ENCODE peak calls at places on chromosomes 16 and 17, in six cellular contexts. D is heart left ventricle; Y is mammary epithelial cell; C is CD8-positive, alpha-beta T cell; R is CD4-positive, CD25-positive, alpha-beta regulatory T cell; I is HAP-1. M is an unnamed sample. For H3K36me3 and H3K27me3, the result is how much of the 10 kb centered on the place peaks cover.

GRCh38 chr16:88570691-88571092 is 489 bp downstream of the ZC3H18 start:
- DNase-seq in I (no peak), C (peak), Y (peak), R (peak), D (no peak), M (no peak)

GRCh38 chr16:71338193-71338592 is 20.3 kb upstream of the CALB2 start:
- DNase-seq in I (no peak), Y (peak), C (no peak), R (no peak), D (no peak), M (no peak)

GRCh38 chr17:79114455-79115301 is 40.1 kb downstream of the ENGASE start:
- DNase-seq in R (no peak), Y (peak), C (no peak), D (peak), I (no peak), M (peak)

GRCh38 chr17:65198653-65199382 is 61.6 kb downstream of the RGS9 start:
- DNase-seq in C (no peak), R (no peak), I (peak), D (no peak), Y (peak), M (no peak)

GRCh38 chr16:86364653-86365380 is 145.5 kb upstream of the FOXF1 start:
- DNase-seq in D (no peak), Y (no peak), C (no peak), R (no peak), I (no peak), M (no peak)

GRCh38 chr16:28067604-28068382 is 4.3 kb upstream of the GSG1L start:
- DNase-seq in D (no peak), C (no peak), I (no peak), Y (no peak), R (no peak), M (no peak)

GRCh38 chr17:7834554-7834890 is 505 bp downstream of the KDM6B start:
- DNase-seq in Y (peak), D (peak), C (peak), I (no peak), R (peak), M (peak)

GRCh38 chr16:67150833-67151396 is at the start of gene B3GNT9:
- DNase-seq in Y (no peak), C (no peak), R (no peak), I (no peak), D (peak), M (peak)

GRCh38 chr16:51374346-51374745 is 223.3 kb upstream of the SALL1 start:
- DNase-seq in I (no peak), R (no peak), C (no peak), Y (peak), D (no peak), M (no peak)

GRCh38 chr16:85808926-85809325 is 9.4 kb downstream of the COX4I1 start:
- DNase-seq in R (no peak), D (no peak), C (no peak), Y (no peak), I (no peak), M (no peak)

GRCh38 chr17:13435230-13435629 is 166.5 kb downstream of the HS3ST3A1 start:
- DNase-seq in R (no peak), D (no peak), Y (no peak), I (no peak), C (no peak), M (no peak)

GRCh38 chr17:77709594-77709993 is 248.9 kb upstream of the TNRC6C start:
- DNase-seq in D (no peak), I (no peak), Y (no peak), C (no peak), R (no peak), M (no peak)

GRCh38 chr16:69397821-69398521 is 12.2 kb upstream of the TERF2 start:
- DNase-seq in Y (peak), D (peak), R (no peak), C (no peak), I (peak), M (no peak)

DNA sequence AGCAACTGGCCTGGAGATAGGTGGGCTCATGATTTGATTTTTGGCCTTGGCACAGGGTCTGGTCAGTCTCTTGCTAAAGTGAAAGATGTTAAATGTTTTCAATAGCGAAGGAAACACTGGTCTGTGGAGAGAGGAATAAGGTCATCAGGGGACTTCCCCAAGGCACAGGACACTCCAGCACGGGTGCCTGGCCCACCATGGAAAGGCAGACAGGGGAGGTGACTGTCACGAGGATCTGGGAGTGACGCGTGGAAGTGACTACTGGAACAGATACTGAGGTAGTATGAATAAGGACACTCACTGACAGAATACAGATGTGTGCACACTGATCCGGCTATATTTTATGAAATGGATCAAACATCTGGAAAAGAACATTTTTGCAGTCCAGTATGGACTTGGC is 16.7 kb upstream of the ICAM2 start:
- DNase-seq in Y (no peak), C (no peak), I (no peak), R (no peak), D (no peak), M (no peak)
- H3K36me3 ChIP-seq in Y (under half), C (under half), I (under half), R (under half), D (under half), M (under half)

GRCh38 chr17:42754782-42755181 is 6.2 kb upstream of the RAMP2 start:
- DNase-seq in C (no peak), Y (peak), D (peak), R (no peak), I (no peak), M (peak)
- H3K27me3 ChIP-seq in C (under half), Y (under half), D (under half), R (under half), I (under half), M (under half)

GRCh38 chr17:51013322-51013721 is 107.3 kb downstream of the SPAG9 start:
- DNase-seq in D (no peak), C (no peak), I (no peak), Y (no peak), R (no peak), M (no peak)

GRCh38 chr17:51014129-51014528 is 106.5 kb downstream of the SPAG9 start:
- DNase-seq in I (no peak), C (no peak), R (no peak), D (no peak), Y (no peak), M (no peak)

GRCh38 chr17:51015145-51015558 is 105.5 kb downstream of the SPAG9 start:
- DNase-seq in D (no peak), C (no peak), Y (no peak), I (peak), R (no peak), M (no peak)

GRCh38 chr17:51016099-51016498 is 104.6 kb downstream of the SPAG9 start:
- DNase-seq in D (no peak), C (no peak), Y (no peak), I (no peak), R (no peak), M (no peak)

GRCh38 chr17:51012538-51012937 is 108.1 kb downstream of the SPAG9 start:
- DNase-seq in D (no peak), I (no peak), C (no peak), Y (no peak), R (no peak), M (no peak)
- H3K36me3 ChIP-seq in D (half or more), I (under half), C (under half), Y (under half), R (under half), M (half or more)

GRCh38 chr17:74853669-74854068 is 6.0 kb downstream of the GRIN2C start:
- DNase-seq in D (no peak), C (no peak), I (no peak), Y (no peak), R (no peak), M (no peak)
- H3K27me3 ChIP-seq in D (under half), C (under half), I (under half), Y (under half), R (under half), M (half or more)

GRCh38 chr17:18322522-18322921 is 7.4 kb downstream of the SMCR8 start:
- DNase-seq in C (no peak), R (no peak), I (no peak), D (no peak), Y (no peak), M (no peak)

GRCh38 chr17:18319604-18320256 is 4.6 kb downstream of the SMCR8 start:
- DNase-seq in R (no peak), Y (peak), D (no peak), I (peak), C (no peak), M (no peak)

GRCh38 chr17:18320301-18320700 is 5.2 kb downstream of the SMCR8 start:
- DNase-seq in D (no peak), C (no peak), Y (no peak), R (no peak), I (no peak), M (no peak)

GRCh38 chr17:18323007-18323406 is 7.9 kb downstream of the SMCR8 start:
- DNase-seq in C (no peak), R (no peak), D (no peak), I (no peak), Y (peak), M (no peak)

GRCh38 chr17:18321309-18321708 is 6.2 kb downstream of the SMCR8 start:
- DNase-seq in C (no peak), I (no peak), Y (no peak), R (no peak), D (no peak), M (no peak)
- H3K36me3 ChIP-seq in C (under half), I (under half), Y (under half), R (half or more), D (half or more), M (half or more)

GRCh38 chr17:28503420-28503819 is 2.7 kb upstream of the FOXN1 start:
- DNase-seq in Y (no peak), R (no peak), C (no peak), I (no peak), D (no peak), M (no peak)
- H3K27me3 ChIP-seq in Y (under half), R (under half), C (under half), I (under half), D (under half), M (under half)

DNA sequence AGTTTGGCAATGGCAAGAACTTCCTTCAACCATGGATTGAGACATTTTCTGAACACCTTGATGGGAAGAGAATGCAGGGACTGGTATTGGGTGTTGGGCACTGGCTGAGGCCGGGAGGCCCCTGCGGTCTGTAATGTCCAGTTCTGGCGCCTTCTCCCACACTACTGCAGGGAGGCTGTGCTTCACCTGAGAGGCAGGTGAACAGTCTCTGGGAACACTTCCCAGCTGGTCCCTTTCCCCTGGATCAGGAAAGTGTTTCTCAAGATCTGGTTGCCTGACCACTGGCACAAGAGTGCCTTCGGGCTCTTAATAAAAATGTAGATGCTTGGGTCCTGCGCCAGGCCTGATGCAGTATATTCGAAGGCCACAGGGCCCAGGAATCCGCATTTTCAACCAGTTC is 28.5 kb upstream of the NAT9 start:
- DNase-seq in D (no peak), R (no peak), I (no peak), C (no peak), Y (no peak), M (no peak)
- H3K36me3 ChIP-seq in D (under half), R (under half), I (under half), C (under half), Y (under half), M (under half)

DNA sequence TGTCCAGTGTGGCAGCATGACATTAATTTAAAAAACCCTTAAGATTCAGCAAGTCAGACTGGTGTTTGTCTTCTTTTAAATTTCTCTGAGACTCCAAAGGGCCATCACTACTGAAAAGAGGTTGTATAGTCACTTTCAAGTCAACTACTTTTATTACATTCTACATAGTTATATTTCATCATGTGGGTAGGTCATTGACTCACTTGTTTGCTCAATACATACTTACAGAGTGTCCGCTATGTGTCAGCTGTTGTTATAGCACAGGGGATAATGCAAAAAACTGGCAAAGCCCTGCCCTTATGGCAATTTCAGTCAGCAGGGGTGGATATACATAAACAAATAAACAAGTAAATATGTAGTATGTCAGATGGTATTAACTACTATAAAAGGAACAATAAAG is 2.5 kb upstream of the MYH4 start:
- DNase-seq in Y (no peak), D (no peak), R (no peak), I (no peak), C (no peak), M (no peak)
- H3K27me3 ChIP-seq in Y (under half), D (under half), R (under half), I (under half), C (under half), M (under half)

M was measured in left ventricle myocardium inferior.